ENCODE peak calls at places on chromosomes 7 and 10, in eight cellular contexts. One of them, this sample, is unnamed.

GRCh38 chr7:78073470-78074382 is 275.2 kb downstream of the PHTF2 start:
- DNase-seq in RWPE1: no peak
- DNase-seq in H1: no peak
- DNase-seq in nephron progenitor cell: no peak
- DNase-seq in HFF-Myc: no peak
- DNase-seq in astrocyte of the spinal cord: no peak
- DNase-seq in Panc1: peak
- DNase-seq in Caco-2: no peak
- DNase-seq in this sample: no peak

GRCh38 chr10:133388973-133389818 is 4.8 kb upstream of the MTG1 start:
- DNase-seq in RWPE1: no peak
- DNase-seq in H1: no peak
- DNase-seq in nephron progenitor cell: no peak
- DNase-seq in HFF-Myc: no peak
- DNase-seq in astrocyte of the spinal cord: no peak
- DNase-seq in Panc1: no peak
- DNase-seq in Caco-2: peak
- DNase-seq in this sample: no peak

GRCh38 chr10:100333106-100333505 is 3.1 kb upstream of the PKD2L1 start:
- DNase-seq in RWPE1: no peak
- DNase-seq in H1: no peak
- DNase-seq in nephron progenitor cell: no peak
- DNase-seq in HFF-Myc: no peak
- DNase-seq in astrocyte of the spinal cord: no peak
- DNase-seq in Panc1: no peak
- DNase-seq in Caco-2: no peak
- DNase-seq in this sample: no peak

GRCh38 chr10:114265392-114266053 is 26.5 kb downstream of the VWA2 start:
- DNase-seq in RWPE1: no peak
- DNase-seq in H1: no peak
- DNase-seq in nephron progenitor cell: no peak
- DNase-seq in HFF-Myc: no peak
- DNase-seq in astrocyte of the spinal cord: no peak
- DNase-seq in Panc1: no peak
- DNase-seq in Caco-2: no peak
- DNase-seq in this sample: no peak

GRCh38 chr7:156816943-156817572 is 75.9 kb downstream of the LMBR1 start:
- DNase-seq in RWPE1: peak
- DNase-seq in H1: no peak
- DNase-seq in nephron progenitor cell: no peak
- DNase-seq in HFF-Myc: no peak
- DNase-seq in astrocyte of the spinal cord: peak
- DNase-seq in Panc1: no peak
- DNase-seq in Caco-2: no peak
- DNase-seq in this sample: no peak

GRCh38 chr10:12605580-12606405 is 256.4 kb downstream of the CAMK1D start:
- DNase-seq in RWPE1: peak
- DNase-seq in H1: no peak
- DNase-seq in nephron progenitor cell: no peak
- DNase-seq in HFF-Myc: peak
- DNase-seq in astrocyte of the spinal cord: peak
- DNase-seq in Panc1: no peak
- DNase-seq in Caco-2: no peak
- DNase-seq in this sample: peak

GRCh38 chr7:135859548-135859947 is 110.9 kb upstream of the FAM180A start:
- DNase-seq in RWPE1: no peak
- DNase-seq in H1: no peak
- DNase-seq in nephron progenitor cell: no peak
- DNase-seq in HFF-Myc: no peak
- DNase-seq in astrocyte of the spinal cord: peak
- DNase-seq in Panc1: no peak
- DNase-seq in Caco-2: no peak
- DNase-seq in this sample: no peak

GRCh38 chr10:92657024-92657423 is 32.7 kb upstream of the HHEX start:
- DNase-seq in RWPE1: no peak
- DNase-seq in H1: no peak
- DNase-seq in nephron progenitor cell: no peak
- DNase-seq in HFF-Myc: no peak
- DNase-seq in astrocyte of the spinal cord: no peak
- DNase-seq in Panc1: no peak
- DNase-seq in Caco-2: no peak
- DNase-seq in this sample: no peak

GRCh38 chr10:126147866-126148578 is 240.3 kb downstream of the ADAM12 start:
- DNase-seq in RWPE1: no peak
- DNase-seq in H1: no peak
- DNase-seq in nephron progenitor cell: no peak
- DNase-seq in HFF-Myc: peak
- DNase-seq in astrocyte of the spinal cord: peak
- DNase-seq in Panc1: no peak
- DNase-seq in Caco-2: no peak
- DNase-seq in this sample: peak

GRCh38 chr7:134826105-134826504 is 46.7 kb downstream of the CALD1 start:
- DNase-seq in RWPE1: no peak
- DNase-seq in H1: no peak
- DNase-seq in nephron progenitor cell: no peak
- DNase-seq in HFF-Myc: no peak
- DNase-seq in astrocyte of the spinal cord: peak
- DNase-seq in Panc1: no peak
- DNase-seq in Caco-2: no peak
- DNase-seq in this sample: no peak

GRCh38 chr10:90890347-90890746 is 18.6 kb downstream of the RPP30 start:
- DNase-seq in RWPE1: no peak
- DNase-seq in H1: no peak
- DNase-seq in nephron progenitor cell: no peak
- DNase-seq in HFF-Myc: no peak
- DNase-seq in astrocyte of the spinal cord: no peak
- DNase-seq in Panc1: no peak
- DNase-seq in Caco-2: no peak
- DNase-seq in this sample: no peak

GRCh38 chr7:106966121-106966520 is 78.4 kb upstream of the PRKAR2B start:
- DNase-seq in RWPE1: no peak
- DNase-seq in H1: no peak
- DNase-seq in nephron progenitor cell: no peak
- DNase-seq in HFF-Myc: no peak
- DNase-seq in astrocyte of the spinal cord: no peak
- DNase-seq in Panc1: no peak
- DNase-seq in Caco-2: no peak
- DNase-seq in this sample: no peak

GRCh38 chr10:32004161-32004591 is 52.0 kb downstream of the KIF5B start:
- DNase-seq in RWPE1: no peak
- DNase-seq in H1: no peak
- DNase-seq in nephron progenitor cell: no peak
- DNase-seq in HFF-Myc: no peak
- DNase-seq in astrocyte of the spinal cord: no peak
- DNase-seq in Panc1: no peak
- DNase-seq in Caco-2: no peak
- DNase-seq in this sample: no peak

GRCh38 chr7:92427193-92427592 is 20.1 kb upstream of the GATAD1 start:
- DNase-seq in RWPE1: no peak
- DNase-seq in H1: no peak
- DNase-seq in nephron progenitor cell: no peak
- DNase-seq in HFF-Myc: no peak
- DNase-seq in astrocyte of the spinal cord: no peak
- DNase-seq in Panc1: no peak
- DNase-seq in Caco-2: no peak
- DNase-seq in this sample: no peak

GRCh38 chr10:118723467-118723866 is 31.3 kb downstream of the CACUL1 start:
- DNase-seq in RWPE1: no peak
- DNase-seq in H1: no peak
- DNase-seq in nephron progenitor cell: no peak
- DNase-seq in HFF-Myc: no peak
- DNase-seq in astrocyte of the spinal cord: peak
- DNase-seq in Panc1: no peak
- DNase-seq in Caco-2: no peak
- DNase-seq in this sample: no peak

GRCh38 chr7:157702311-157703023 is 365.7 kb downstream of the DNAJB6 start:
- DNase-seq in RWPE1: no peak
- DNase-seq in H1: no peak
- DNase-seq in nephron progenitor cell: no peak
- DNase-seq in HFF-Myc: no peak
- DNase-seq in astrocyte of the spinal cord: no peak
- DNase-seq in Panc1: no peak
- DNase-seq in Caco-2: no peak
- DNase-seq in this sample: peak

GRCh38 chr10:122484276-122485060 is 23.1 kb downstream of the HTRA1 start:
- DNase-seq in RWPE1: no peak
- DNase-seq in H1: no peak
- DNase-seq in nephron progenitor cell: no peak
- DNase-seq in HFF-Myc: no peak
- DNase-seq in astrocyte of the spinal cord: no peak
- DNase-seq in Panc1: no peak
- DNase-seq in Caco-2: no peak
- DNase-seq in this sample: no peak
- TF ChIP-seq CTCF in RWPE1: no peak
- TF ChIP-seq CTCF in H1: no peak
- TF ChIP-seq CTCF in nephron progenitor cell: no peak
- TF ChIP-seq CTCF in HFF-Myc: no peak
- TF ChIP-seq CTCF in astrocyte of the spinal cord: no peak
- TF ChIP-seq CTCF in Panc1: no peak
- TF ChIP-seq CTCF in Caco-2: no peak
- TF ChIP-seq CTCF in this sample: no peak

DNA sequence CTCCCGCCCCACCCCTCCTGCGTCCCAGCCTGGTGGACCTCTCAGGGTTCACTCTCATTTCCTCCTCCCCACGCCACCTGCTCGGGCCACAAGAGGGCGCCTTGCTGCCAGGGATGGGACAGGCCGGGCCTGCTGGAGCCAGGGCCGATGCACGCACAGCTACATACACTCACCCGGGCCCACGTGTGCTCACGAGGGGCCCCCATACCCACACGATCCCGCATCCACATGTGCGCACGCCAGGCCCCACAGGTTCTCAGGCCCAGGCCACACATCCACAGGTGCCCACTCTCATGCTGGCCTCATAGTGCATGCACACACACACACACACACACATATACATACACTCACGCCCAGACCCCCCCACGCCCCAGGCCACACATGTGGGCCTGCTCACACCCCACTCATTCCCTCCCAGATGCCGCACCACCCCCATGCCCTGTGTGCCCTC is 68.6 kb downstream of the LHPP start:
- DNase-seq in RWPE1: peak
- DNase-seq in H1: peak
- DNase-seq in nephron progenitor cell: peak
- DNase-seq in HFF-Myc: peak
- DNase-seq in astrocyte of the spinal cord: peak
- DNase-seq in Panc1: no peak
- DNase-seq in Caco-2: peak
- DNase-seq in this sample: peak
- TF ChIP-seq CTCF in RWPE1: peak
- TF ChIP-seq CTCF in H1: peak
- TF ChIP-seq CTCF in nephron progenitor cell: peak
- TF ChIP-seq CTCF in HFF-Myc: peak
- TF ChIP-seq CTCF in astrocyte of the spinal cord: peak
- TF ChIP-seq CTCF in Panc1: peak
- TF ChIP-seq CTCF in Caco-2: peak
- TF ChIP-seq CTCF in this sample: peak

DNA sequence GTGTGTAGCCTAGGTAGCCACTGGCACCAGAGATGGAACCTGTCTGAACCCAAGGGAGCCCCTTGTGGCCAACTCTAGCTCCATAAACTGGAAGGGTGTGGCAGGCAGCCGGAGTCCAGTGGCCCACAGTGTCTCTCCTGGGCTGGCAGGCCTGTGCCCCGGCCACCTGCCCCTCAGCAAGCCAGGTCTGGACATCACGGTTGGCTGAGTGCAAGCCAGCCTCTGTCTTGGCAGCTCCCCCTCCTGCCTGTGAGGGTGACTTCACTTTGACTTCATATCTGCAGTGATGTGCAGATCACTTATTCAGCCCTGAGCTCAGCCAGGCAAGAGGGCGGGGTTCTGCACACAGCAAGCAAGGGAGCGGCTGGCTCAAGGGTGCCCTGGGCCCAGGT is 1.3 kb upstream of the RET start:
- DNase-seq in RWPE1: peak
- DNase-seq in H1: no peak
- DNase-seq in nephron progenitor cell: no peak
- DNase-seq in HFF-Myc: no peak
- DNase-seq in astrocyte of the spinal cord: no peak
- DNase-seq in Panc1: no peak
- DNase-seq in Caco-2: no peak
- DNase-seq in this sample: no peak
- TF ChIP-seq CTCF in RWPE1: no peak
- TF ChIP-seq CTCF in H1: peak
- TF ChIP-seq CTCF in nephron progenitor cell: peak
- TF ChIP-seq CTCF in HFF-Myc: peak
- TF ChIP-seq CTCF in astrocyte of the spinal cord: no peak
- TF ChIP-seq CTCF in Panc1: peak
- TF ChIP-seq CTCF in Caco-2: peak
- TF ChIP-seq CTCF in this sample: peak

GRCh38 chr10:62036186-62037081 is 134.9 kb downstream of the ARID5B start:
- DNase-seq in RWPE1: no peak
- DNase-seq in H1: no peak
- DNase-seq in nephron progenitor cell: no peak
- DNase-seq in HFF-Myc: no peak
- DNase-seq in astrocyte of the spinal cord: no peak
- DNase-seq in Panc1: no peak
- DNase-seq in Caco-2: no peak
- DNase-seq in this sample: no peak

GRCh38 chr10:62037166-62037831 is 135.8 kb downstream of the ARID5B start:
- DNase-seq in RWPE1: peak
- DNase-seq in H1: no peak
- DNase-seq in nephron progenitor cell: no peak
- DNase-seq in HFF-Myc: peak
- DNase-seq in astrocyte of the spinal cord: peak
- DNase-seq in Panc1: no peak
- DNase-seq in Caco-2: no peak
- DNase-seq in this sample: no peak

GRCh38 chr10:62037890-62038608 is 136.6 kb downstream of the ARID5B start:
- DNase-seq in RWPE1: no peak
- DNase-seq in H1: no peak
- DNase-seq in nephron progenitor cell: no peak
- DNase-seq in HFF-Myc: no peak
- DNase-seq in astrocyte of the spinal cord: no peak
- DNase-seq in Panc1: no peak
- DNase-seq in Caco-2: no peak
- DNase-seq in this sample: no peak

GRCh38 chr10:62040896-62041295 is 139.4 kb downstream of the ARID5B start:
- DNase-seq in RWPE1: no peak
- DNase-seq in H1: no peak
- DNase-seq in nephron progenitor cell: no peak
- DNase-seq in HFF-Myc: no peak
- DNase-seq in astrocyte of the spinal cord: no peak
- DNase-seq in Panc1: no peak
- DNase-seq in Caco-2: no peak
- DNase-seq in this sample: no peak

DNA sequence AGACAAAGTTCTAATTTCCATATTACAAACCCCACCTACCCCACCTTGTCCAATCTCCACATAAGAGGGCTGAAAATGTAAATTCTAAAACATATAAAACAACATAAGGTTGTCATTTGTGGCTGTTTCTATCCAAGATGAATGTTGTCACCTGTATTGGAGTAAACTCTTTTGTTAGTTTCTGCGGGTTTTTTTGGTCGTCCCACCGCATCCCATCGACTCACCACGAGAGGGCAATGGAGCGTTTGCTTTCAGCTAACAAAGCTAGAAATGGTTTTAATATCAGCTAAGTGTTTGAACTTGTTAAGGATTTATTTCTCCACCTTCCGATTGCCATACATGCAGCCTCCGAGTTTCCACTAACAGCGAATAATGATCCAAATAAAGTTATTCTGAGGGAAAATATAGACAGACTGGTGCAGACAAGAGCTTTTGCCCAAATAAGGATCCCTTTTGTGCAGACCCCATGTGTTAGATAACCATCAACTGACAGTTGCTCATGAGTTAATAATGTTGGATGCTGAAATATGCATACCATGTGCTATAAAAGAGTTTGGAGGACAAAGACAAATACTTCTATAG is 137.2 kb downstream of the ARID5B start:
- DNase-seq in RWPE1: peak
- DNase-seq in H1: no peak
- DNase-seq in nephron progenitor cell: peak
- DNase-seq in HFF-Myc: peak
- DNase-seq in astrocyte of the spinal cord: peak
- DNase-seq in Panc1: peak
- DNase-seq in Caco-2: peak
- DNase-seq in this sample: no peak
- TF ChIP-seq CTCF in RWPE1: peak
- TF ChIP-seq CTCF in H1: peak
- TF ChIP-seq CTCF in nephron progenitor cell: peak
- TF ChIP-seq CTCF in HFF-Myc: peak
- TF ChIP-seq CTCF in astrocyte of the spinal cord: peak
- TF ChIP-seq CTCF in Panc1: peak
- TF ChIP-seq CTCF in Caco-2: peak
- TF ChIP-seq CTCF in this sample: peak